ENCODE peak calls at places on chromosome 21, in seven cellular contexts. O is left colon, C is A549, F is type B pancreatic cell, A is mucosa of descending colon, U is tibial nerve, V is germinal center. D is an unnamed sample.
A peak's percentile ranks its signal among the peaks of the same experiment; 100 is the strongest.

GRCh38 chr21:41164052-41164451 is 3.9 kb upstream of the BACE2 start:
- DNase-seq in O (no peak), C (no peak), F (no peak), A (no peak), U (no peak), V (no peak), D (no peak)

GRCh38 chr21:34510148-34511142 is 1.6 kb downstream of the KCNE1 start:
- DNase-seq in O (peak; percentile 79), C (peak; percentile 69), F (no peak), A (peak; percentile 84), U (peak; percentile 62), V (peak; percentile 25), D (no peak)

GRCh38 chr21:15029077-15029476 is 35.7 kb downstream of the NRIP1 start:
- DNase-seq in O (no peak), C (no peak), F (no peak), A (no peak), U (no peak), V (no peak), D (no peak)

GRCh38 chr21:29390778-29391177 is 92.1 kb downstream of the BACH1 start:
- DNase-seq in O (no peak), C (no peak), F (no peak), A (no peak), U (no peak), V (no peak), D (no peak)

GRCh38 chr21:27104749-27105439 is 138.0 kb upstream of the ADAMTS5 start:
- DNase-seq in O (no peak), C (no peak), F (no peak), A (no peak), U (no peak), V (no peak), D (no peak)

GRCh38 chr21:42515708-42516502 is 2.3 kb downstream of the SLC37A1 start:
- DNase-seq in O (no peak), C (no peak), F (no peak), A (no peak), U (no peak), V (no peak), D (no peak)

GRCh38 chr21:21468003-21468402 is 469.8 kb downstream of the NCAM2 start:
- DNase-seq in O (no peak), C (no peak), F (no peak), A (no peak), U (no peak), V (no peak), D (no peak)

GRCh38 chr21:25171438-25171837 is 435.8 kb downstream of the MRPL39 start:
- DNase-seq in O (no peak), C (no peak), F (no peak), A (no peak), U (no peak), V (no peak), D (no peak)

GRCh38 chr21:35989185-35989735 is 71.1 kb downstream of the SETD4 start:
- DNase-seq in O (peak; percentile 28), C (no peak), F (no peak), A (no peak), U (peak; percentile 42), V (no peak), D (no peak)

GRCh38 chr21:26783801-26784200 is 61.4 kb downstream of the ADAMTS1 start:
- DNase-seq in O (no peak), C (no peak), F (no peak), A (no peak), U (no peak), V (no peak), D (no peak)

GRCh38 chr21:16074950-16075489 is 345.2 kb downstream of the USP25 start:
- DNase-seq in O (no peak), C (no peak), F (no peak), A (no peak), U (no peak), V (no peak), D (no peak)

GRCh38 chr21:43362306-43362927 is 64.5 kb downstream of the SIK1 start:
- DNase-seq in O (peak; percentile 64), C (no peak), F (no peak), A (peak; percentile 83), U (peak; percentile 63), V (peak; percentile 79), D (no peak)

GRCh38 chr21:26124421-26124833 is 46.1 kb downstream of the APP start:
- DNase-seq in O (no peak), C (no peak), F (no peak), A (no peak), U (no peak), V (no peak), D (no peak)

GRCh38 chr21:29232601-29233541 is 65.9 kb upstream of the BACH1 start:
- DNase-seq in O (no peak), C (no peak), F (no peak), A (no peak), U (no peak), V (no peak), D (no peak)

GRCh38 chr21:31366825-31367224 is 22.8 kb upstream of the TIAM1 start:
- DNase-seq in O (no peak), C (peak; percentile 4), F (no peak), A (no peak), U (no peak), V (no peak), D (no peak)

GRCh38 chr21:37548521-37548981 is 182.0 kb downstream of the DYRK1A start:
- DNase-seq in O (no peak), C (no peak), F (no peak), A (no peak), U (no peak), V (no peak), D (peak; percentile 52)

GRCh38 chr21:33959680-33960079 is 44.1 kb upstream of the ATP5PO start:
- DNase-seq in O (no peak), C (no peak), F (no peak), A (no peak), U (no peak), V (no peak), D (no peak)

GRCh38 chr21:45304161-45304830 is 16.6 kb upstream of the POFUT2 start:
- DNase-seq in O (peak; percentile 21), C (no peak), F (no peak), A (peak; percentile 44), U (no peak), V (no peak), D (no peak)

GRCh38 chr21:26072891-26073615 is 97.5 kb downstream of the APP start:
- DNase-seq in O (no peak), C (no peak), F (no peak), A (no peak), U (no peak), V (no peak), D (no peak)

GRCh38 chr21:33069243-33069642 is 698 bp upstream of the OLIG1 start:
- DNase-seq in O (no peak), C (no peak), F (no peak), A (no peak), U (no peak), V (no peak), D (no peak)

GRCh38 chr21:46509760-46510159 is 51.1 kb downstream of the DIP2A start:
- DNase-seq in O (no peak), C (peak; percentile 44), F (no peak), A (no peak), U (no peak), V (no peak), D (no peak)

GRCh38 chr21:42232176-42232825 is 13.4 kb downstream of the ABCG1 start:
- DNase-seq in O (no peak), C (no peak), F (no peak), A (no peak), U (no peak), V (peak; percentile 31), D (no peak)

GRCh38 chr21:44520326-44521300 is 19.4 kb downstream of the KRTAP10-1 start:
- DNase-seq in O (peak; percentile 15), C (no peak), F (no peak), A (peak; percentile 34), U (no peak), V (no peak), D (no peak)